ENCODE peak calls at places on chromosome 11, in nine cellular contexts. One of them, this sample, is unnamed.

GRCh38 chr11:114562166-114562916 is 2.7 kb upstream of the NXPE1 start:
- DNase-seq in thoracic aorta: no peak
- DNase-seq in CD4-positive, CD25-positive, alpha-beta regulatory T cell: no peak
- DNase-seq in aorta: no peak
- DNase-seq in heart left ventricle: no peak
- DNase-seq in cardiac muscle cell: peak; percentile 68
- DNase-seq in HepG2: no peak
- DNase-seq in Peyer's patch: no peak
- DNase-seq in naive thymus-derived CD4-positive, alpha-beta T cell: no peak
- DNase-seq in this sample: no peak

GRCh38 chr11:2202900-2203439 is 31.4 kb upstream of the TH start:
- DNase-seq in thoracic aorta: no peak
- DNase-seq in CD4-positive, CD25-positive, alpha-beta regulatory T cell: no peak
- DNase-seq in aorta: peak; percentile 34
- DNase-seq in heart left ventricle: no peak
- DNase-seq in cardiac muscle cell: no peak
- DNase-seq in HepG2: no peak
- DNase-seq in Peyer's patch: peak; percentile 50
- DNase-seq in naive thymus-derived CD4-positive, alpha-beta T cell: no peak
- DNase-seq in this sample: no peak

GRCh38 chr11:62127941-62128770 is 4.3 kb downstream of the INCENP start:
- DNase-seq in thoracic aorta: no peak
- DNase-seq in CD4-positive, CD25-positive, alpha-beta regulatory T cell: no peak
- DNase-seq in aorta: no peak
- DNase-seq in heart left ventricle: no peak
- DNase-seq in cardiac muscle cell: no peak
- DNase-seq in HepG2: no peak
- DNase-seq in Peyer's patch: no peak
- DNase-seq in naive thymus-derived CD4-positive, alpha-beta T cell: no peak
- DNase-seq in this sample: no peak

GRCh38 chr11:11624206-11624605 is 2.4 kb upstream of the GALNT18 start:
- DNase-seq in thoracic aorta: no peak
- DNase-seq in CD4-positive, CD25-positive, alpha-beta regulatory T cell: no peak
- DNase-seq in aorta: no peak
- DNase-seq in heart left ventricle: no peak
- DNase-seq in cardiac muscle cell: no peak
- DNase-seq in HepG2: no peak
- DNase-seq in Peyer's patch: no peak
- DNase-seq in naive thymus-derived CD4-positive, alpha-beta T cell: no peak
- DNase-seq in this sample: no peak

GRCh38 chr11:63779044-63779443 is 10.5 kb upstream of the ZFTA start:
- DNase-seq in thoracic aorta: no peak
- DNase-seq in CD4-positive, CD25-positive, alpha-beta regulatory T cell: no peak
- DNase-seq in aorta: no peak
- DNase-seq in heart left ventricle: no peak
- DNase-seq in cardiac muscle cell: peak; percentile 50
- DNase-seq in HepG2: no peak
- DNase-seq in Peyer's patch: no peak
- DNase-seq in naive thymus-derived CD4-positive, alpha-beta T cell: no peak
- DNase-seq in this sample: no peak

GRCh38 chr11:7060828-7061227 is 28.0 kb upstream of the RBMXL2 start:
- DNase-seq in thoracic aorta: no peak
- DNase-seq in CD4-positive, CD25-positive, alpha-beta regulatory T cell: no peak
- DNase-seq in aorta: no peak
- DNase-seq in heart left ventricle: no peak
- DNase-seq in cardiac muscle cell: peak; percentile 47
- DNase-seq in HepG2: no peak
- DNase-seq in Peyer's patch: no peak
- DNase-seq in naive thymus-derived CD4-positive, alpha-beta T cell: no peak
- DNase-seq in this sample: no peak

GRCh38 chr11:108606495-108607160 is 13.1 kb upstream of the EXPH5 start:
- DNase-seq in thoracic aorta: no peak
- DNase-seq in CD4-positive, CD25-positive, alpha-beta regulatory T cell: no peak
- DNase-seq in aorta: no peak
- DNase-seq in heart left ventricle: no peak
- DNase-seq in cardiac muscle cell: no peak
- DNase-seq in HepG2: no peak
- DNase-seq in Peyer's patch: no peak
- DNase-seq in naive thymus-derived CD4-positive, alpha-beta T cell: no peak
- DNase-seq in this sample: no peak

GRCh38 chr11:72239849-72240460 is 4.0 kb downstream of the PHOX2A start:
- DNase-seq in thoracic aorta: no peak
- DNase-seq in CD4-positive, CD25-positive, alpha-beta regulatory T cell: no peak
- DNase-seq in aorta: peak; percentile 76
- DNase-seq in heart left ventricle: peak; percentile 82
- DNase-seq in cardiac muscle cell: peak; percentile 55
- DNase-seq in HepG2: no peak
- DNase-seq in Peyer's patch: peak; percentile 81
- DNase-seq in naive thymus-derived CD4-positive, alpha-beta T cell: no peak
- DNase-seq in this sample: no peak

GRCh38 chr11:120694706-120695105 is 183.2 kb downstream of the GRIK4 start:
- DNase-seq in thoracic aorta: no peak
- DNase-seq in CD4-positive, CD25-positive, alpha-beta regulatory T cell: no peak
- DNase-seq in aorta: no peak
- DNase-seq in heart left ventricle: no peak
- DNase-seq in cardiac muscle cell: no peak
- DNase-seq in HepG2: no peak
- DNase-seq in Peyer's patch: no peak
- DNase-seq in naive thymus-derived CD4-positive, alpha-beta T cell: no peak
- DNase-seq in this sample: no peak

GRCh38 chr11:109109150-109109549 is 312.8 kb upstream of the C11orf87 start:
- DNase-seq in thoracic aorta: no peak
- DNase-seq in CD4-positive, CD25-positive, alpha-beta regulatory T cell: no peak
- DNase-seq in aorta: no peak
- DNase-seq in heart left ventricle: no peak
- DNase-seq in cardiac muscle cell: no peak
- DNase-seq in HepG2: peak; percentile 74
- DNase-seq in Peyer's patch: no peak
- DNase-seq in naive thymus-derived CD4-positive, alpha-beta T cell: no peak
- DNase-seq in this sample: no peak

GRCh38 chr11:64996710-64997380 is at the start of gene BATF2:
- DNase-seq in thoracic aorta: peak; percentile 29
- DNase-seq in CD4-positive, CD25-positive, alpha-beta regulatory T cell: no peak
- DNase-seq in aorta: peak; percentile 87
- DNase-seq in heart left ventricle: peak; percentile 80
- DNase-seq in cardiac muscle cell: peak; percentile 83
- DNase-seq in HepG2: peak; percentile 94
- DNase-seq in Peyer's patch: peak; percentile 84
- DNase-seq in naive thymus-derived CD4-positive, alpha-beta T cell: no peak
- DNase-seq in this sample: peak; percentile 68

GRCh38 chr11:7552666-7553065 is 38.9 kb downstream of the PPFIBP2 start:
- DNase-seq in thoracic aorta: no peak
- DNase-seq in CD4-positive, CD25-positive, alpha-beta regulatory T cell: no peak
- DNase-seq in aorta: no peak
- DNase-seq in heart left ventricle: no peak
- DNase-seq in cardiac muscle cell: no peak
- DNase-seq in HepG2: no peak
- DNase-seq in Peyer's patch: no peak
- DNase-seq in naive thymus-derived CD4-positive, alpha-beta T cell: no peak
- DNase-seq in this sample: no peak

DNA sequence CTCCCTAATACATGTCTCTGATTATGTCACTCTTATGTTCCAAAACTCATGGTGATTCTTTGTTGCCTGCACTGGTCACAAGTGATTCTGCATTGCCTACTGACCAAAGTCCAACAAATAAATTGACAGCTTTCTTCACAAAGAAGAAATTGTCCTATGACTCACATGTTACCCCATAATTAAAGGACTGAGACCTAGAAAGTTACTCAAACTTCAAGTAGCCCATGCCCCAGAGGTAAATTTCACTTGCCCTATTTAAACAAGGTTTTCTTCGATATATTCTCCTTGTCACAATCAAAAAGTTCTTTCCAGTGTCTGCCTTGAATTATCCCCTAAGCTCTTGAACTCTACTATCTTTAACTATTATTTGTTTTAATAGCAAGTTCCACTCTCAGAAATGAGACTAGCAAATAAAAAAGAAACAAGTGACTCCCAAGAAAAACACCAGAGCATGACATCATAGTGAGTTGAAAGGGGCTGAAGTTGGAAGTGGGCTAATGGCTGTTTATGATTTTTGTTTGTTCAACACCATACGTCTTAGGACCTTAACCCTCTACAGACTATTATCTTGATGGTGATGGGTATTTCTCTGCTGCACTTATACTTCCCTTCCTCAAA is 94.5 kb upstream of the BLID start:
- DNase-seq in thoracic aorta: no peak
- DNase-seq in CD4-positive, CD25-positive, alpha-beta regulatory T cell: no peak
- DNase-seq in aorta: no peak
- DNase-seq in heart left ventricle: no peak
- DNase-seq in cardiac muscle cell: no peak
- DNase-seq in HepG2: peak; percentile 16
- DNase-seq in Peyer's patch: no peak
- DNase-seq in naive thymus-derived CD4-positive, alpha-beta T cell: no peak
- DNase-seq in this sample: no peak
- H3K27ac ChIP-seq in thoracic aorta: peak overlapping the region; percentile 72
- H3K27ac ChIP-seq in CD4-positive, CD25-positive, alpha-beta regulatory T cell: no peak overlapping the region
- H3K27ac ChIP-seq in aorta: peak overlapping the region; percentile 67
- H3K27ac ChIP-seq in heart left ventricle: peak overlapping the region; percentile 9
- H3K27ac ChIP-seq in cardiac muscle cell: no peak overlapping the region
- H3K27ac ChIP-seq in HepG2: no peak overlapping the region
- H3K27ac ChIP-seq in Peyer's patch: no peak overlapping the region
- H3K27ac ChIP-seq in naive thymus-derived CD4-positive, alpha-beta T cell: no peak overlapping the region
- H3K27ac ChIP-seq in this sample: no peak overlapping the region

DNA sequence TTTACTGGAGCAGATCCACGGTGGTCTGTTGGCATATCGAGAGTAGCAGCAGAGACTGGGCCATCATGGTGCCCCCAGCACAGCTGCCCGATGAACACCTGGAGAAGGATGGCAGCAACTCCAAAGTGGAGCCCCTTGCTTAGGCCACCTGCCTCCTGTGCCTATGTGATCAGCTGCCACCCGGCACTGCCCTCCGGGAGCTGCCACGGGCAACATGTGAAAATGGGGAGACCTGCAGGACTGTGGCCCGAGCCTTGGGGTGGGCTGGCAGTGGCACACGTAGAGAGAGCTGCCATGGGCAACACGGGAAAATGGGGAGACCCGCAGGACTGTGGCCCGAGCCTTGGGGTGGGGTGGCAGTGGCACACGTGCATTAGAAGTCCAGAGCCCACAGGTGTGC is 3.1 kb downstream of the FXYD2 start:
- DNase-seq in thoracic aorta: no peak
- DNase-seq in CD4-positive, CD25-positive, alpha-beta regulatory T cell: no peak
- DNase-seq in aorta: peak; percentile 45
- DNase-seq in heart left ventricle: peak; percentile 40
- DNase-seq in cardiac muscle cell: no peak
- DNase-seq in HepG2: no peak
- DNase-seq in Peyer's patch: peak; percentile 45
- DNase-seq in naive thymus-derived CD4-positive, alpha-beta T cell: no peak
- DNase-seq in this sample: no peak
- H3K4me1 ChIP-seq in thoracic aorta: peaks cover 10% of the 10 kb centered on the region
- H3K4me1 ChIP-seq in CD4-positive, CD25-positive, alpha-beta regulatory T cell: peaks cover 49% of the 10 kb centered on the region
- H3K4me1 ChIP-seq in aorta: no peaks in the 10 kb centered on the region
- H3K4me1 ChIP-seq in heart left ventricle: no peaks in the 10 kb centered on the region
- H3K4me1 ChIP-seq in cardiac muscle cell: no peaks in the 10 kb centered on the region
- H3K4me1 ChIP-seq in HepG2: peaks cover 87% of the 10 kb centered on the region
- H3K4me1 ChIP-seq in Peyer's patch: peaks cover 59% of the 10 kb centered on the region
- H3K4me1 ChIP-seq in naive thymus-derived CD4-positive, alpha-beta T cell: peaks cover 54% of the 10 kb centered on the region
- H3K4me1 ChIP-seq in this sample: peaks cover 10% of the 10 kb centered on the region

GRCh38 chr11:68931911-68932310 is 28.2 kb downstream of the IGHMBP2 start:
- DNase-seq in thoracic aorta: no peak
- DNase-seq in CD4-positive, CD25-positive, alpha-beta regulatory T cell: no peak
- DNase-seq in aorta: no peak
- DNase-seq in heart left ventricle: no peak
- DNase-seq in cardiac muscle cell: no peak
- DNase-seq in HepG2: no peak
- DNase-seq in Peyer's patch: no peak
- DNase-seq in naive thymus-derived CD4-positive, alpha-beta T cell: no peak
- DNase-seq in this sample: no peak

GRCh38 chr11:68933605-68934320 is 30.1 kb downstream of the IGHMBP2 start:
- DNase-seq in thoracic aorta: no peak
- DNase-seq in CD4-positive, CD25-positive, alpha-beta regulatory T cell: no peak
- DNase-seq in aorta: no peak
- DNase-seq in heart left ventricle: peak; percentile 51
- DNase-seq in cardiac muscle cell: no peak
- DNase-seq in HepG2: no peak
- DNase-seq in Peyer's patch: no peak
- DNase-seq in naive thymus-derived CD4-positive, alpha-beta T cell: no peak
- DNase-seq in this sample: no peak

GRCh38 chr11:68932933-68933577 is 29.4 kb downstream of the IGHMBP2 start:
- DNase-seq in thoracic aorta: no peak
- DNase-seq in CD4-positive, CD25-positive, alpha-beta regulatory T cell: no peak
- DNase-seq in aorta: no peak
- DNase-seq in heart left ventricle: peak; percentile 49
- DNase-seq in cardiac muscle cell: no peak
- DNase-seq in HepG2: no peak
- DNase-seq in Peyer's patch: no peak
- DNase-seq in naive thymus-derived CD4-positive, alpha-beta T cell: no peak
- DNase-seq in this sample: no peak

GRCh38 chr11:68930991-68931855 is 27.5 kb downstream of the IGHMBP2 start:
- DNase-seq in thoracic aorta: no peak
- DNase-seq in CD4-positive, CD25-positive, alpha-beta regulatory T cell: no peak
- DNase-seq in aorta: no peak
- DNase-seq in heart left ventricle: no peak
- DNase-seq in cardiac muscle cell: no peak
- DNase-seq in HepG2: no peak
- DNase-seq in Peyer's patch: no peak
- DNase-seq in naive thymus-derived CD4-positive, alpha-beta T cell: no peak
- DNase-seq in this sample: no peak

DNA sequence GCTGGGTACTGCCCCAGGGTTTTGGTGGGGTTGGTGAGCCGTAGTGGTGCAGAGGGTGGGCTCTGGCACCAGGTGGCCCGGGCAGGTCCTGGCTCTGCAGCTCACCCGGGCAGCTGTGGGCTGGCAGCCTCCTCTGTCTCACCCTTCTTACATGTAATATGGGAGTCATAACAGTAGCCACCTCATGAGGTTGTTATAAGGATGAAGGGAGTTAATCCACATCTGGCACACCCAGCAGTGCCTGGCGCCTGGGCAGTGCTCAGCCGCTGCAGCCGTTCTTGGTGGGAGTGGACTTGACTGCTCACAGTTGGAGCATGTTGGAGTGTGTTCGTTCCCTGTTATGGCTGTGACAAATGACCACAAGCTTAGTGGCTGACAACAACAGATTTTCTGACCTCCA is 28.7 kb downstream of the IGHMBP2 start:
- DNase-seq in thoracic aorta: no peak
- DNase-seq in CD4-positive, CD25-positive, alpha-beta regulatory T cell: no peak
- DNase-seq in aorta: no peak
- DNase-seq in heart left ventricle: no peak
- DNase-seq in cardiac muscle cell: no peak
- DNase-seq in HepG2: no peak
- DNase-seq in Peyer's patch: no peak
- DNase-seq in naive thymus-derived CD4-positive, alpha-beta T cell: no peak
- DNase-seq in this sample: no peak
- H3K36me3 ChIP-seq in thoracic aorta: peaks cover 51% of the 10 kb centered on the region
- H3K36me3 ChIP-seq in CD4-positive, CD25-positive, alpha-beta regulatory T cell: peaks cover 62% of the 10 kb centered on the region
- H3K36me3 ChIP-seq in aorta: peaks cover 10% of the 10 kb centered on the region
- H3K36me3 ChIP-seq in heart left ventricle: peaks cover 68% of the 10 kb centered on the region
- H3K36me3 ChIP-seq in cardiac muscle cell: peaks cover 27% of the 10 kb centered on the region
- H3K36me3 ChIP-seq in HepG2: peaks cover 24% of the 10 kb centered on the region
- H3K36me3 ChIP-seq in Peyer's patch: no peaks in the 10 kb centered on the region
- H3K36me3 ChIP-seq in naive thymus-derived CD4-positive, alpha-beta T cell: peaks cover 7% of the 10 kb centered on the region
- H3K36me3 ChIP-seq in this sample: peaks cover 28% of the 10 kb centered on the region

DNA sequence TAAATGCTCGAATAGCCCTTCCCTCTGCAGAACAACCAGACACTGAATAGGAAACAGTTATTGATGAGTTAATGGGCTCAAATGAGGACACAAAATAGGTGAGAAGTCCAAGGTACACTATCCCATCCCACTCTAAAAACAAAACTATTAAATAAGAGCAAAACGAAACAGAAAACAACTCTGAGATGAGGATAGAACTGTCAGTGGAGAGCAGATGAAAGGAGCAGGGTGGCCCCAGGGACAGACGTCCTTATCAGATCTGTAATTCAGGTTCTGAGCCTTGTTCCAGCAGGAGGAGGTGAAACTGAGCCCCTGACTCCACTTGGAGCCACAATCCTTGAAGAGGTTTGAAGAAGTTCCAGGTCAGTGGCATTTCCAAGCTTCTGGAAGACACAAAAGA is 8.5 kb upstream of the SNX19 start:
- DNase-seq in thoracic aorta: no peak
- DNase-seq in CD4-positive, CD25-positive, alpha-beta regulatory T cell: no peak
- DNase-seq in aorta: no peak
- DNase-seq in heart left ventricle: no peak
- DNase-seq in cardiac muscle cell: no peak
- DNase-seq in HepG2: no peak
- DNase-seq in Peyer's patch: no peak
- DNase-seq in naive thymus-derived CD4-positive, alpha-beta T cell: no peak
- DNase-seq in this sample: no peak
- H3K27ac ChIP-seq in thoracic aorta: no peak overlapping the region
- H3K27ac ChIP-seq in CD4-positive, CD25-positive, alpha-beta regulatory T cell: no peak overlapping the region
- H3K27ac ChIP-seq in aorta: no peak overlapping the region
- H3K27ac ChIP-seq in heart left ventricle: no peak overlapping the region
- H3K27ac ChIP-seq in cardiac muscle cell: no peak overlapping the region
- H3K27ac ChIP-seq in HepG2: no peak overlapping the region
- H3K27ac ChIP-seq in Peyer's patch: no peak overlapping the region
- H3K27ac ChIP-seq in naive thymus-derived CD4-positive, alpha-beta T cell: no peak overlapping the region
- H3K27ac ChIP-seq in this sample: no peak overlapping the region

This sample was measured in iPS DF 6.9.